ENCODE peak calls at places on chromosomes 7 and 10, in six cellular contexts. One of them, this sample, is unnamed.

GRCh38 chr7:51327287-51327717 is 10.7 kb upstream of the COBL start:
- DNase-seq in upper lobe of left lung: no peak
- DNase-seq in dorsolateral prefrontal cortex: no peak
- DNase-seq in brain microvascular endothelial cell: no peak
- DNase-seq in PC-9: no peak
- DNase-seq in AG04450: no peak
- DNase-seq in this sample: no peak

GRCh38 chr10:90674927-90675326 is 182.9 kb downstream of the HTR7 start:
- DNase-seq in upper lobe of left lung: no peak
- DNase-seq in dorsolateral prefrontal cortex: no peak
- DNase-seq in brain microvascular endothelial cell: peak
- DNase-seq in PC-9: peak
- DNase-seq in AG04450: peak
- DNase-seq in this sample: no peak

GRCh38 chr10:93390691-93391090 is 91.4 kb downstream of the MYOF start:
- DNase-seq in upper lobe of left lung: no peak
- DNase-seq in dorsolateral prefrontal cortex: no peak
- DNase-seq in brain microvascular endothelial cell: no peak
- DNase-seq in PC-9: no peak
- DNase-seq in AG04450: no peak
- DNase-seq in this sample: no peak

GRCh38 chr10:72250666-72251065 is 23.1 kb upstream of the DDIT4 start:
- DNase-seq in upper lobe of left lung: no peak
- DNase-seq in dorsolateral prefrontal cortex: no peak
- DNase-seq in brain microvascular endothelial cell: peak
- DNase-seq in PC-9: peak
- DNase-seq in AG04450: no peak
- DNase-seq in this sample: no peak

GRCh38 chr7:132446265-132446664 is 130.0 kb downstream of the PLXNA4 start:
- DNase-seq in upper lobe of left lung: no peak
- DNase-seq in dorsolateral prefrontal cortex: no peak
- DNase-seq in brain microvascular endothelial cell: no peak
- DNase-seq in PC-9: no peak
- DNase-seq in AG04450: no peak
- DNase-seq in this sample: no peak

GRCh38 chr10:59432207-59432900 is 70.0 kb upstream of the FAM13C start:
- DNase-seq in upper lobe of left lung: no peak
- DNase-seq in dorsolateral prefrontal cortex: no peak
- DNase-seq in brain microvascular endothelial cell: peak
- DNase-seq in PC-9: no peak
- DNase-seq in AG04450: no peak
- DNase-seq in this sample: peak

GRCh38 chr7:47380325-47381131 is 201.4 kb downstream of the TNS3 start:
- DNase-seq in upper lobe of left lung: no peak
- DNase-seq in dorsolateral prefrontal cortex: no peak
- DNase-seq in brain microvascular endothelial cell: peak
- DNase-seq in PC-9: peak
- DNase-seq in AG04450: peak
- DNase-seq in this sample: no peak

GRCh38 chr10:89466599-89467035 is 52.2 kb downstream of the IFIT5 start:
- DNase-seq in upper lobe of left lung: no peak
- DNase-seq in dorsolateral prefrontal cortex: no peak
- DNase-seq in brain microvascular endothelial cell: peak
- DNase-seq in PC-9: peak
- DNase-seq in AG04450: no peak
- DNase-seq in this sample: peak

GRCh38 chr7:128843938-128844621 is 13.9 kb downstream of the FLNC start:
- DNase-seq in upper lobe of left lung: peak
- DNase-seq in dorsolateral prefrontal cortex: no peak
- DNase-seq in brain microvascular endothelial cell: no peak
- DNase-seq in PC-9: no peak
- DNase-seq in AG04450: no peak
- DNase-seq in this sample: no peak

GRCh38 chr7:119545118-119545517 is 727.9 kb upstream of the KCND2 start:
- DNase-seq in upper lobe of left lung: no peak
- DNase-seq in dorsolateral prefrontal cortex: no peak
- DNase-seq in brain microvascular endothelial cell: peak
- DNase-seq in PC-9: no peak
- DNase-seq in AG04450: peak
- DNase-seq in this sample: no peak

GRCh38 chr7:754531-755420 is 27.7 kb upstream of the PRKAR1B start:
- DNase-seq in upper lobe of left lung: peak
- DNase-seq in dorsolateral prefrontal cortex: no peak
- DNase-seq in brain microvascular endothelial cell: no peak
- DNase-seq in PC-9: no peak
- DNase-seq in AG04450: no peak
- DNase-seq in this sample: no peak

GRCh38 chr7:49228447-49228846 is 304.1 kb downstream of the CDC14C start:
- DNase-seq in upper lobe of left lung: no peak
- DNase-seq in dorsolateral prefrontal cortex: no peak
- DNase-seq in brain microvascular endothelial cell: no peak
- DNase-seq in PC-9: no peak
- DNase-seq in AG04450: no peak
- DNase-seq in this sample: no peak

GRCh38 chr7:84384417-84384816 is 189.8 kb upstream of the SEMA3A start:
- DNase-seq in upper lobe of left lung: no peak
- DNase-seq in dorsolateral prefrontal cortex: no peak
- DNase-seq in brain microvascular endothelial cell: peak
- DNase-seq in PC-9: no peak
- DNase-seq in AG04450: no peak
- DNase-seq in this sample: no peak

DNA sequence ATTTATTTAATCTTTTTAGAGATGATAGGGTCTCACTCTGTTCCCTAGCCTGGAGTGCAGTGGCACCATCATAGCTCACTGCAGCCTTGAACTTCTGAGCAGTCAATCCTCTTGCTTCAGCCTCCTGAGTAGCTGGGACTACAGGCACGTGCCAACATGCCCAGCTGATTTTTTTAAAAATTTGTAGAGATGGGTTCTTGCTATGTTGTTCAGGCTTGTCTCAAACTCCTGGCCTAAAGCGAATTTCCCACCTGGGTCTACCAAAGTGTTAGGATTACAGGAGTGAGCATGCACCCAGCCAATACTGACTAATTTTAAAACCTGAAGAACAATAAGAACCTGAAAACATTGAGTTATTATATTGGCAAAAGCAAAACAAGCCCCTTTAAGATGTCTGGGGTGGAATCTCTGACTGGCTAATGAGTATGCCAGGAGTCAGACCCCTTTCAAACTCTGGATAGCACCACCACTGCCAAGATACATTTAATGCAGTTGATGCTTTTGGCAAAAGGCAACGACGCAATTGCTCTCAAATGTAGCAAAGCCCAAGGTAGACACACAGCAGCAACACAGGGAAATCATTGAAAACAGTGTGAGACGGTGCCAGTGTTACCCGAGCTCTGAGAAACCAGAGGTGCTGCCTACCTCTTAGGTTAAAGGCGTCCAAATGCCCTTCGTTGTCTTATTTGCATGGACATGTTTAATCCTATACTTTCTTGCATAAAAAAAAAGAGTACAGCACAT is 40.7 kb upstream of the TOMM7 start:
- DNase-seq in upper lobe of left lung: no peak
- DNase-seq in dorsolateral prefrontal cortex: no peak
- DNase-seq in brain microvascular endothelial cell: no peak
- DNase-seq in PC-9: no peak
- DNase-seq in AG04450: no peak
- DNase-seq in this sample: no peak
- H3K27ac ChIP-seq in upper lobe of left lung: no peak
- H3K27ac ChIP-seq in dorsolateral prefrontal cortex: no peak
- H3K27ac ChIP-seq in brain microvascular endothelial cell: no peak
- H3K27ac ChIP-seq in PC-9: no peak
- H3K27ac ChIP-seq in AG04450: peak
- H3K27ac ChIP-seq in this sample: no peak

GRCh38 chr7:124930173-124930623 is 573 bp upstream of the POT1 start:
- DNase-seq in upper lobe of left lung: no peak
- DNase-seq in dorsolateral prefrontal cortex: no peak
- DNase-seq in brain microvascular endothelial cell: no peak
- DNase-seq in PC-9: no peak
- DNase-seq in AG04450: no peak
- DNase-seq in this sample: no peak
- H3K27ac ChIP-seq in upper lobe of left lung: peak
- H3K27ac ChIP-seq in dorsolateral prefrontal cortex: peak
- H3K27ac ChIP-seq in brain microvascular endothelial cell: peak
- H3K27ac ChIP-seq in PC-9: peak
- H3K27ac ChIP-seq in AG04450: peak
- H3K27ac ChIP-seq in this sample: peak

GRCh38 chr7:148787571-148788295 is 89.0 kb downstream of the CUL1 start:
- DNase-seq in upper lobe of left lung: no peak
- DNase-seq in dorsolateral prefrontal cortex: no peak
- DNase-seq in brain microvascular endothelial cell: no peak
- DNase-seq in PC-9: no peak
- DNase-seq in AG04450: no peak
- DNase-seq in this sample: no peak
- H3K27ac ChIP-seq in upper lobe of left lung: no peak
- H3K27ac ChIP-seq in dorsolateral prefrontal cortex: no peak
- H3K27ac ChIP-seq in brain microvascular endothelial cell: no peak
- H3K27ac ChIP-seq in PC-9: no peak
- H3K27ac ChIP-seq in AG04450: no peak
- H3K27ac ChIP-seq in this sample: no peak

DNA sequence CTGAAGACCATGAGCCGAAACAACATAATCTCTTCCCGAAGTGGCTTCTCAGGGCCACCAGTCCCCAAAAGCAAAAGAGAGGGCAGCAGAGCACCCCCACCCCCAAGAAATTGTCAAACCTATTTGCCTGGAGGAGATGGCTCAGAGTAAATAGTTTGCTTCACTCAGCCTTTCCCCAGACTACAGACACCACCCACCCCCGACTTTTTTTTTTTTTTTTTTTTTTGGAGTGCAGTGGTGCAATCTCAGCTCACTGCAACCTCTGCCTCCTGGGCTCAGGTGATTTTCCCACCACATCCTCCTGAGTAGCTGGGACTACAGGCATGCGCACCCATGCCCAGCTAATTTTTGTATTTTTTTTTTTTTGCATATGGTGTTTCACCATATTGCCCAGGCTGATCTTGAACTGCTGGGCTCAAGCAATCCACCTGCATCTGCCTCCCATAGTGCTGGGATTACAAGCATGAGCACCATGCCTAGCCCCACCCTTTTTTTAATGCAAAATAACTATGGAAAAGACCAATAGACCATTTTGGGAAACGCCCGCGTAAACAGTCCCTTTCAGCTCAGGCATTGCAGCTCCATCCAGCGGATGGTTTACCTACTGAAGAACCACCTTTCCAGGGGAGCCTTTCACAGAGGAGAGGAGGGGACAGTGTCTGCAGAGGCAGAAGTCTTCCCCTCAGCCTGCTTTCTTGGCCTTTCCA is 9.8 kb downstream of the ZMIZ1 start:
- DNase-seq in upper lobe of left lung: no peak
- DNase-seq in dorsolateral prefrontal cortex: no peak
- DNase-seq in brain microvascular endothelial cell: no peak
- DNase-seq in PC-9: peak
- DNase-seq in AG04450: no peak
- DNase-seq in this sample: no peak
- H3K27ac ChIP-seq in upper lobe of left lung: peak
- H3K27ac ChIP-seq in dorsolateral prefrontal cortex: no peak
- H3K27ac ChIP-seq in brain microvascular endothelial cell: no peak
- H3K27ac ChIP-seq in PC-9: peak
- H3K27ac ChIP-seq in AG04450: peak
- H3K27ac ChIP-seq in this sample: no peak

GRCh38 chr10:103780242-103781149 is 74.9 kb downstream of the SH3PXD2A start:
- DNase-seq in upper lobe of left lung: no peak
- DNase-seq in dorsolateral prefrontal cortex: no peak
- DNase-seq in brain microvascular endothelial cell: no peak
- DNase-seq in PC-9: no peak
- DNase-seq in AG04450: no peak
- DNase-seq in this sample: no peak
- H3K27ac ChIP-seq in upper lobe of left lung: no peak
- H3K27ac ChIP-seq in dorsolateral prefrontal cortex: no peak
- H3K27ac ChIP-seq in brain microvascular endothelial cell: no peak
- H3K27ac ChIP-seq in PC-9: peak
- H3K27ac ChIP-seq in AG04450: peak
- H3K27ac ChIP-seq in this sample: peak

GRCh38 chr7:100465702-100466311 is 1.7 kb upstream of the SPACDR start:
- DNase-seq in upper lobe of left lung: peak
- DNase-seq in dorsolateral prefrontal cortex: peak
- DNase-seq in brain microvascular endothelial cell: peak
- DNase-seq in PC-9: no peak
- DNase-seq in AG04450: no peak
- DNase-seq in this sample: peak
- H3K27ac ChIP-seq in upper lobe of left lung: peak
- H3K27ac ChIP-seq in dorsolateral prefrontal cortex: peak
- H3K27ac ChIP-seq in brain microvascular endothelial cell: no peak
- H3K27ac ChIP-seq in PC-9: no peak
- H3K27ac ChIP-seq in AG04450: peak
- H3K27ac ChIP-seq in this sample: peak

GRCh38 chr7:23369100-23369499 is 70.0 kb downstream of the MALSU1 start:
- DNase-seq in upper lobe of left lung: no peak
- DNase-seq in dorsolateral prefrontal cortex: no peak
- DNase-seq in brain microvascular endothelial cell: no peak
- DNase-seq in PC-9: no peak
- DNase-seq in AG04450: no peak
- DNase-seq in this sample: no peak
- H3K27ac ChIP-seq in upper lobe of left lung: no peak
- H3K27ac ChIP-seq in dorsolateral prefrontal cortex: no peak
- H3K27ac ChIP-seq in brain microvascular endothelial cell: no peak
- H3K27ac ChIP-seq in PC-9: no peak
- H3K27ac ChIP-seq in AG04450: no peak
- H3K27ac ChIP-seq in this sample: no peak

DNA sequence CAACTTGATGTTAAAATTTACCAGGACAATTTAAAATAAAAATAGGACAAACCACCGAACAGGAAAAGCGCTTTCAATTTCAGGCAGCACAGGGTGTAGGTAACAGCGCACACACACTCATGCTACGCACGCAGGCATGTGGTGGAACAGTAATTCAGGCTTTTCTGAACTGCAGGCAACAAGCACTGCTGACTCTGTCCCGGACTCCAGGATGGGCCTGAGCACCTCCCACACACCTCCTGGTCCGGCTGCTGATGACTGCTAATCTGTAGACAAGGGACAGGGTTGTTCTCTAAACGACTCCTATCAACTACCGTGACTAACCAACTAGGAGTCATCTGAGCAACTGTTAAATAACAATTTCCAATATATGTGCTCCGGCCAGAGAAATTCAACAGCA is 192.6 kb upstream of the FRMD4A start:
- DNase-seq in upper lobe of left lung: no peak
- DNase-seq in dorsolateral prefrontal cortex: no peak
- DNase-seq in brain microvascular endothelial cell: no peak
- DNase-seq in PC-9: no peak
- DNase-seq in AG04450: no peak
- DNase-seq in this sample: no peak
- H3K27ac ChIP-seq in upper lobe of left lung: no peak
- H3K27ac ChIP-seq in dorsolateral prefrontal cortex: no peak
- H3K27ac ChIP-seq in brain microvascular endothelial cell: no peak
- H3K27ac ChIP-seq in PC-9: no peak
- H3K27ac ChIP-seq in AG04450: no peak
- H3K27ac ChIP-seq in this sample: no peak

GRCh38 chr7:151116603-151117002 is 30.3 kb downstream of the AGAP3 start:
- DNase-seq in upper lobe of left lung: peak
- DNase-seq in dorsolateral prefrontal cortex: no peak
- DNase-seq in brain microvascular endothelial cell: no peak
- DNase-seq in PC-9: no peak
- DNase-seq in AG04450: no peak
- DNase-seq in this sample: no peak
- H3K27ac ChIP-seq in upper lobe of left lung: peak
- H3K27ac ChIP-seq in dorsolateral prefrontal cortex: no peak
- H3K27ac ChIP-seq in brain microvascular endothelial cell: no peak
- H3K27ac ChIP-seq in PC-9: no peak
- H3K27ac ChIP-seq in AG04450: no peak
- H3K27ac ChIP-seq in this sample: no peak

GRCh38 chr10:5588603-5589002 is 63.8 kb downstream of the CALML3 start:
- DNase-seq in upper lobe of left lung: no peak
- DNase-seq in dorsolateral prefrontal cortex: no peak
- DNase-seq in brain microvascular endothelial cell: no peak
- DNase-seq in PC-9: no peak
- DNase-seq in AG04450: no peak
- DNase-seq in this sample: no peak
- H3K27ac ChIP-seq in upper lobe of left lung: no peak
- H3K27ac ChIP-seq in dorsolateral prefrontal cortex: no peak
- H3K27ac ChIP-seq in brain microvascular endothelial cell: no peak
- H3K27ac ChIP-seq in PC-9: peak
- H3K27ac ChIP-seq in AG04450: no peak
- H3K27ac ChIP-seq in this sample: no peak